ENCODE peak calls at places on chromosomes 1 and 21, in seven cellular contexts. One of them, this sample, is unnamed.

GRCh38 chr1:98388431-98388830 is 273.1 kb upstream of the SNX7 start:
- DNase-seq in stimulated activated naive CD4-positive, alpha-beta T cell: no peak
- DNase-seq in IMR-90: peak
- DNase-seq in left ventricle myocardium inferior: no peak
- DNase-seq in HT1080: peak
- DNase-seq in amniotic epithelial cell: peak
- DNase-seq in AG04449: peak
- DNase-seq in this sample: no peak

GRCh38 chr21:41778974-41779600 is 12.2 kb upstream of the RIPK4 start:
- DNase-seq in stimulated activated naive CD4-positive, alpha-beta T cell: no peak
- DNase-seq in IMR-90: no peak
- DNase-seq in left ventricle myocardium inferior: no peak
- DNase-seq in HT1080: no peak
- DNase-seq in amniotic epithelial cell: no peak
- DNase-seq in AG04449: no peak
- DNase-seq in this sample: peak

GRCh38 chr21:34073749-34074282 is 438 bp downstream of the MRPS6 start:
- DNase-seq in stimulated activated naive CD4-positive, alpha-beta T cell: peak
- DNase-seq in IMR-90: no peak
- DNase-seq in left ventricle myocardium inferior: peak
- DNase-seq in HT1080: no peak
- DNase-seq in amniotic epithelial cell: no peak
- DNase-seq in AG04449: no peak
- DNase-seq in this sample: peak

GRCh38 chr1:167454929-167455785 is 63.2 kb downstream of the CD247 start:
- DNase-seq in stimulated activated naive CD4-positive, alpha-beta T cell: peak
- DNase-seq in IMR-90: no peak
- DNase-seq in left ventricle myocardium inferior: peak
- DNase-seq in HT1080: peak
- DNase-seq in amniotic epithelial cell: peak
- DNase-seq in AG04449: no peak
- DNase-seq in this sample: peak

GRCh38 chr1:70140343-70140742 is 65.0 kb downstream of the LRRC40 start:
- DNase-seq in stimulated activated naive CD4-positive, alpha-beta T cell: no peak
- DNase-seq in IMR-90: peak
- DNase-seq in left ventricle myocardium inferior: no peak
- DNase-seq in HT1080: peak
- DNase-seq in amniotic epithelial cell: peak
- DNase-seq in AG04449: peak
- DNase-seq in this sample: no peak

GRCh38 chr1:204396015-204396583 is 15.5 kb downstream of the PPP1R15B start:
- DNase-seq in stimulated activated naive CD4-positive, alpha-beta T cell: no peak
- DNase-seq in IMR-90: no peak
- DNase-seq in left ventricle myocardium inferior: no peak
- DNase-seq in HT1080: no peak
- DNase-seq in amniotic epithelial cell: no peak
- DNase-seq in AG04449: no peak
- DNase-seq in this sample: no peak

GRCh38 chr1:200668514-200669313 is 993 bp downstream of the DDX59 start:
- DNase-seq in stimulated activated naive CD4-positive, alpha-beta T cell: no peak
- DNase-seq in IMR-90: no peak
- DNase-seq in left ventricle myocardium inferior: no peak
- DNase-seq in HT1080: no peak
- DNase-seq in amniotic epithelial cell: no peak
- DNase-seq in AG04449: no peak
- DNase-seq in this sample: no peak

GRCh38 chr1:29368936-29369932 is 132.9 kb downstream of the PTPRU start:
- DNase-seq in stimulated activated naive CD4-positive, alpha-beta T cell: no peak
- DNase-seq in IMR-90: no peak
- DNase-seq in left ventricle myocardium inferior: no peak
- DNase-seq in HT1080: no peak
- DNase-seq in amniotic epithelial cell: no peak
- DNase-seq in AG04449: no peak
- DNase-seq in this sample: no peak

GRCh38 chr1:91846007-91846620 is 39.8 kb downstream of the TGFBR3 start:
- DNase-seq in stimulated activated naive CD4-positive, alpha-beta T cell: no peak
- DNase-seq in IMR-90: peak
- DNase-seq in left ventricle myocardium inferior: no peak
- DNase-seq in HT1080: no peak
- DNase-seq in amniotic epithelial cell: peak
- DNase-seq in AG04449: no peak
- DNase-seq in this sample: no peak

GRCh38 chr21:42120056-42120903 is 49.2 kb downstream of the UMODL1 start:
- DNase-seq in stimulated activated naive CD4-positive, alpha-beta T cell: no peak
- DNase-seq in IMR-90: no peak
- DNase-seq in left ventricle myocardium inferior: no peak
- DNase-seq in HT1080: no peak
- DNase-seq in amniotic epithelial cell: no peak
- DNase-seq in AG04449: no peak
- DNase-seq in this sample: peak

GRCh38 chr1:18211764-18212163 is 104.2 kb downstream of the IGSF21 start:
- DNase-seq in stimulated activated naive CD4-positive, alpha-beta T cell: no peak
- DNase-seq in IMR-90: no peak
- DNase-seq in left ventricle myocardium inferior: no peak
- DNase-seq in HT1080: no peak
- DNase-seq in amniotic epithelial cell: no peak
- DNase-seq in AG04449: no peak
- DNase-seq in this sample: no peak

GRCh38 chr1:72837781-72838180 is 555.4 kb upstream of the NEGR1 start:
- DNase-seq in stimulated activated naive CD4-positive, alpha-beta T cell: no peak
- DNase-seq in IMR-90: no peak
- DNase-seq in left ventricle myocardium inferior: no peak
- DNase-seq in HT1080: peak
- DNase-seq in amniotic epithelial cell: no peak
- DNase-seq in AG04449: no peak
- DNase-seq in this sample: no peak

GRCh38 chr1:12798911-12799310 is 7.7 kb downstream of the PRAMEF1 start:
- DNase-seq in stimulated activated naive CD4-positive, alpha-beta T cell: no peak
- DNase-seq in IMR-90: no peak
- DNase-seq in left ventricle myocardium inferior: no peak
- DNase-seq in HT1080: no peak
- DNase-seq in amniotic epithelial cell: no peak
- DNase-seq in AG04449: no peak
- DNase-seq in this sample: no peak